ENCODE peak calls at places on chromosome 13, in five cellular contexts. S is foreskin fibroblast, B is tibial artery, Y is K562, D is PC-9. G is an unnamed sample.

GRCh38 chr13:81383441-81383840 is 1042.5 kb upstream of the SPRY2 start:
- DNase-seq in S (no peak), B (no peak), Y (no peak), D (no peak), G (no peak)

GRCh38 chr13:22235285-22235949 is 564.5 kb downstream of the FGF9 start:
- DNase-seq in S (no peak), B (no peak), Y (no peak), D (no peak), G (peak)

GRCh38 chr13:41310963-41311606 is at the start of gene NAA16:
- DNase-seq in S (peak), B (peak), Y (peak), D (peak), G (peak)

GRCh38 chr13:76307157-76307556 is 579.0 kb downstream of the KCTD12 start:
- DNase-seq in S (no peak), B (no peak), Y (no peak), D (no peak), G (no peak)

GRCh38 chr13:70950664-70951063 is 842.4 kb upstream of the KLHL1 start:
- DNase-seq in S (no peak), B (no peak), Y (no peak), D (no peak), G (no peak)

GRCh38 chr13:95301947-95302386 is 716 bp upstream of the ABCC4 start:
- DNase-seq in S (no peak), B (no peak), Y (peak), D (no peak), G (no peak)

GRCh38 chr13:78341032-78341431 is 262.3 kb downstream of the POU4F1 start:
- DNase-seq in S (no peak), B (no peak), Y (no peak), D (no peak), G (no peak)

GRCh38 chr13:51346397-51346796 is 6.9 kb downstream of the SERPINE3 start:
- DNase-seq in S (no peak), B (no peak), Y (no peak), D (no peak), G (no peak)

GRCh38 chr13:46507978-46508377 is 45.0 kb upstream of the LRCH1 start:
- DNase-seq in S (no peak), B (no peak), Y (no peak), D (no peak), G (no peak)

GRCh38 chr13:97945792-97946419 is 7.6 kb upstream of the IPO5 start:
- DNase-seq in S (peak), B (no peak), Y (no peak), D (no peak), G (no peak)

GRCh38 chr13:25980255-25980654 is 71.6 kb downstream of the SHISA2 start:
- DNase-seq in S (no peak), B (no peak), Y (peak), D (no peak), G (peak)

GRCh38 chr13:29975287-29975686 is 124.9 kb upstream of the UBL3 start:
- DNase-seq in S (no peak), B (no peak), Y (no peak), D (no peak), G (no peak)

GRCh38 chr13:113996081-113996911 is 22.4 kb upstream of the C13orf46 start:
- DNase-seq in S (no peak), B (no peak), Y (no peak), D (no peak), G (no peak)

GRCh38 chr13:25881136-25881926 is 170.5 kb downstream of the SHISA2 start:
- DNase-seq in S (no peak), B (no peak), Y (no peak), D (no peak), G (no peak)

GRCh38 chr13:28954810-28955209 is 134.7 kb downstream of the MTUS2 start:
- DNase-seq in S (no peak), B (no peak), Y (no peak), D (no peak), G (no peak)

GRCh38 chr13:113273856-113274590 is 23.0 kb upstream of the LAMP1 start:
- DNase-seq in S (peak), B (peak), Y (peak), D (no peak), G (no peak)

GRCh38 chr13:113275387-113275786 is 21.7 kb upstream of the LAMP1 start:
- DNase-seq in S (peak), B (no peak), Y (peak), D (peak), G (peak)

GRCh38 chr13:71358218-71358617 is 508.8 kb downstream of the DACH1 start:
- DNase-seq in S (no peak), B (no peak), Y (no peak), D (no peak), G (peak)

GRCh38 chr13:43054803-43055802 is 31.7 kb downstream of the DNAJC15 start:
- DNase-seq in S (peak), B (no peak), Y (no peak), D (peak), G (peak)

GRCh38 chr13:67168384-67168783 is 61.8 kb downstream of the PCDH9 start:
- DNase-seq in S (no peak), B (no peak), Y (no peak), D (no peak), G (no peak)

GRCh38 chr13:24659239-24659638 is 21.0 kb upstream of the ATP12A start:
- DNase-seq in S (no peak), B (no peak), Y (no peak), D (no peak), G (no peak)

GRCh38 chr13:32471187-32471922 is 43.4 kb upstream of the N4BP2L1 start:
- DNase-seq in S (peak), B (no peak), Y (peak), D (no peak), G (no peak)

GRCh38 chr13:75796825-75797224 is 160.7 kb downstream of the LMO7 start:
- DNase-seq in S (no peak), B (no peak), Y (no peak), D (no peak), G (no peak)

GRCh38 chr13:46173656-46174055 is 8.3 kb downstream of the LCP1 start:
- DNase-seq in S (no peak), B (no peak), Y (no peak), D (no peak), G (no peak)

GRCh38 chr13:21657538-21657937 is 13.3 kb upstream of the FGF9 start:
- DNase-seq in S (peak), B (no peak), Y (no peak), D (no peak), G (no peak)

GRCh38 chr13:64877176-64877575 is 2353.0 kb downstream of the PCDH9 start:
- DNase-seq in S (no peak), B (no peak), Y (no peak), D (no peak), G (no peak)

GRCh38 chr13:98921015-98921414 is 56.8 kb downstream of the DOCK9 start:
- DNase-seq in S (no peak), B (no peak), Y (no peak), D (no peak), G (no peak)

GRCh38 chr13:47215741-47216140 is 318.9 kb upstream of the HTR2A start:
- DNase-seq in S (peak), B (no peak), Y (no peak), D (peak), G (peak)

GRCh38 chr13:98475521-98475920 is 101.4 kb downstream of the STK24 start:
- DNase-seq in S (no peak), B (no peak), Y (peak), D (peak), G (peak)

GRCh38 chr13:80012281-80012680 is 328.6 kb downstream of the SPRY2 start:
- DNase-seq in S (no peak), B (no peak), Y (no peak), D (no peak), G (no peak)

GRCh38 chr13:24267283-24267682 is 42.1 kb upstream of the C1QTNF9 start:
- DNase-seq in S (no peak), B (no peak), Y (no peak), D (no peak), G (no peak)

GRCh38 chr13:111202149-111202548 is 87.0 kb downstream of the ARHGEF7 start:
- DNase-seq in S (no peak), B (no peak), Y (no peak), D (no peak), G (no peak)

GRCh38 chr13:20684041-20684440 is 19.5 kb upstream of the IL17D start:
- DNase-seq in S (no peak), B (no peak), Y (no peak), D (no peak), G (no peak)

GRCh38 chr13:28530729-28531194 is 35.8 kb upstream of the FLT1 start:
- DNase-seq in S (peak), B (no peak), Y (no peak), D (no peak), G (no peak)

GRCh38 chr13:23321534-23322241 is 111.8 kb downstream of the SACS start:
- DNase-seq in S (peak), B (peak), Y (no peak), D (no peak), G (peak)

GRCh38 chr13:99304541-99304940 is 2.7 kb downstream of the GPR183 start:
- DNase-seq in S (no peak), B (no peak), Y (no peak), D (no peak), G (no peak)

GRCh38 chr13:50509771-50510441 is 333.6 kb downstream of the DLEU7 start:
- DNase-seq in S (no peak), B (no peak), Y (no peak), D (no peak), G (no peak)

GRCh38 chr13:58953638-58954037 is 1210.1 kb downstream of the DIAPH3 start:
- DNase-seq in S (no peak), B (no peak), Y (no peak), D (no peak), G (no peak)

GRCh38 chr13:59982631-59983382 is 180.9 kb downstream of the DIAPH3 start:
- DNase-seq in S (no peak), B (no peak), Y (no peak), D (no peak), G (no peak)

GRCh38 chr13:27406178-27406939 is 18.1 kb upstream of the GTF3A start:
- DNase-seq in S (peak), B (no peak), Y (peak), D (no peak), G (no peak)

DNA sequence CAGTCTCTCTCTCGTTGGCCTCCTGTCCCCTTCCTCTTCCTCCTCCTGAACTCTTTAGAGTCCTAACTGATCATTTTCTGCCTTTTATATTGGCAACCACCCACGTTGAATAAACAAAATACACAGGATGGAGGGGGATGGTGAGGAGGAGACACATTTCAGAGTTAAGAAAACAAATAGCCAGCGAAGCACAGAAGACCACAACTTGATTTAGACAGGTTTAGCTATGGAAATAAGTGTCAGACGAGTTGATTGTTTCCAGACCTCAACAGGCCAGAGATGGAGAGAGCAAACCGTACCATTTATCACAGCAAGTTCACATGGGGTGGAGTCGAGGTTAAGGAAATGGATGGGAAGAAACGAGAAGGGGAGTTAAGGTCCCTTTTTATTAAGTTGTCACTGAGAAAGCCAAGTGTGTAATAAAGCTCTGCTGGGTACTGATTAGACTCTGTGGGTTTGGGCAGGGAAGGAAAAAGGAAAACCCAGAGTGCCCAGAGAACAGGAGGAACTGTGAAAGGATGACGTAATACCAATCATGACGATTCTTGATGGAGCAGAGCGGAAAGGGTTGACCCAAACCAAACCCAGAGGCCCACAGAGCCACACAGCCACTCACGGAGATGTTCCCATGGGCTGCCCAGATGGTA is 11.1 kb upstream of the SERP2 start:
- DNase-seq in S (no peak), B (no peak), Y (no peak), D (no peak), G (no peak)
- TF ChIP-seq CTCF in S (no peak), B (no peak), Y (no peak), D (no peak), G (no peak)

GRCh38 chr13:61880576-61881283 is 465.1 kb upstream of the PCDH20 start:
- DNase-seq in S (no peak), B (no peak), Y (peak), D (peak), G (no peak)
- TF ChIP-seq CTCF in S (no peak), B (no peak), Y (peak), D (peak), G (no peak)

GRCh38 chr13:65990684-65991083 is 1239.5 kb downstream of the PCDH9 start:
- DNase-seq in S (no peak), B (no peak), Y (no peak), D (no peak), G (no peak)

GRCh38 chr13:65985632-65986031 is 1244.5 kb downstream of the PCDH9 start:
- DNase-seq in S (no peak), B (no peak), Y (no peak), D (no peak), G (no peak)
- TF ChIP-seq CTCF in S (no peak), B (no peak), Y (no peak), D (no peak), G (no peak)

DNA sequence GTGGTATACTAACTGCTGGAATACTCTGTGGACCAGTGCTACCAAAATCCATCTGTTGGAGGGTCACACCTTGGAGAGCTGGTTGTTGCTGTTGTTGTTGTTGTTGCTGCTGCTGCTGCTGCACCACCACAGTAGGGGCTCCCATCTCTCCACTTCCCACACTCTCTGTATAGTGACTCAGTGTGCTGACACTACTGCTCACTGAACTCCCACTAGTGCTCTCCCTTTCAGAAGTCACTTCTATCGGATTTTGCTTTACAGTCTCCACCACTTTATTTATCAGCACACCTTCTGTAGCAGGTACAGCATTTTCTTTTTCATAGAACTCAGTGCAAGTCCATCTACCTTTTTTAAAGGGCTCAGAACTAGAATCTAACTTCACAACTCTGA is 1.7 kb downstream of the TSC22D1 start:
- DNase-seq in S (no peak), B (no peak), Y (no peak), D (no peak), G (no peak)
- TF ChIP-seq CTCF in S (no peak), B (no peak), Y (no peak), D (peak), G (no peak)

DNA sequence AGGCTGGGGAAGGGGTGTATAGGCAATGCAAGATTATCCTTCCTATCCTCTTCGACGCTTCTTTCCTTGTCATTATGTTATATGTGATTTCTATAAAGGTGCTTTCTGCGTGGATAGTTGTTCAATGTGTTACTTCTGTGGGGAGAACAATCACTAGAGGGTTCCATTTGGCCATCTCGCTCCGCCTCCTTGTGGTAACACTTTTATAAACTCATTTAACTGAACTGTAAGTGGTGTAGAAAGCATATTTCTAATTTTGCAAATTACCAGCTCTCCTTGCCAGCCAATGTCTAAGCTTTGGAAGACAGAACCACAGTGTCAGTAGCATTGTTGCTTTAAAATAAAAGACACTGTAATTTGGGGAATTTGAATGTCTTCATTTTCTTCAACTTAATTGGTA is 1093.7 kb upstream of the MIR17HG start:
- DNase-seq in S (no peak), B (no peak), Y (no peak), D (no peak), G (no peak)
- TF ChIP-seq CTCF in S (no peak), B (no peak), Y (no peak), D (no peak), G (no peak)